ENCODE peak calls at places on chromosome 11, in nine cellular contexts. K, J, P, F, A, Z, Y, T and N are unnamed samples.

GRCh38 chr11:122910775-122911174 is 28.2 kb downstream of the JHY start:
- DNase-seq in K (peak; percentile 29), J (no peak), P (no peak), F (no peak), A (no peak), Z (no peak), Y (no peak), T (no peak), N (no peak)

GRCh38 chr11:128963744-128964340 is 21.2 kb upstream of the TP53AIP1 start:
- DNase-seq in K (no peak), J (no peak), P (no peak), F (no peak), A (no peak), Z (no peak), Y (no peak), T (no peak), N (no peak)

GRCh38 chr11:2996976-2997375 is 4.8 kb upstream of the NAP1L4 start:
- DNase-seq in K (no peak), J (no peak), P (no peak), F (no peak), A (no peak), Z (no peak), Y (no peak), T (no peak), N (no peak)

GRCh38 chr11:75437966-75438659 is 5.1 kb upstream of the KLHL35 start:
- DNase-seq in K (no peak), J (no peak), P (no peak), F (no peak), A (no peak), Z (no peak), Y (no peak), T (no peak), N (no peak)

GRCh38 chr11:63610604-63611394 is 3.4 kb downstream of the PLAAT3 start:
- DNase-seq in K (peak; percentile 25), J (no peak), P (no peak), F (no peak), A (no peak), Z (no peak), Y (no peak), T (no peak), N (no peak)

GRCh38 chr11:22715971-22716370 is 49.6 kb downstream of the GAS2 start:
- DNase-seq in K (no peak), J (no peak), P (no peak), F (no peak), A (no peak), Z (no peak), Y (no peak), T (no peak), N (no peak)

GRCh38 chr11:36081274-36081945 is 137.5 kb downstream of the LDLRAD3 start:
- DNase-seq in K (no peak), J (no peak), P (no peak), F (peak; percentile 57), A (no peak), Z (no peak), Y (no peak), T (no peak), N (no peak)

GRCh38 chr11:107561688-107562087 is 3.8 kb downstream of the ALKBH8 start:
- DNase-seq in K (no peak), J (no peak), P (no peak), F (no peak), A (no peak), Z (no peak), Y (no peak), T (no peak), N (no peak)